ENCODE peak calls at places on chromosomes 4 and X, in six cellular contexts. One of them, this sample, is unnamed.
A peak's percentile ranks its signal among the peaks of the same experiment; 100 is the strongest.

GRCh38 chr4:74262522-74262921 is 45.7 kb upstream of the EPGN start:
- DNase-seq in suprapubic skin: no peak
- DNase-seq in fibroblast of pulmonary artery: peak; percentile 39
- DNase-seq in upper lobe of right lung: no peak
- DNase-seq in ascending aorta: no peak
- DNase-seq in GM12865: no peak
- DNase-seq in this sample: peak; percentile 26

GRCh38 chr4:56728512-56728911 is 47.4 kb upstream of the HOPX start:
- DNase-seq in suprapubic skin: peak; percentile 73
- DNase-seq in fibroblast of pulmonary artery: peak; percentile 97
- DNase-seq in upper lobe of right lung: peak; percentile 81
- DNase-seq in ascending aorta: no peak
- DNase-seq in GM12865: no peak
- DNase-seq in this sample: peak; percentile 98

GRCh38 chr4:7862561-7863200 is 77.0 kb downstream of the AFAP1 start:
- DNase-seq in suprapubic skin: no peak
- DNase-seq in fibroblast of pulmonary artery: no peak
- DNase-seq in upper lobe of right lung: no peak
- DNase-seq in ascending aorta: peak; percentile 43
- DNase-seq in GM12865: no peak
- DNase-seq in this sample: no peak

GRCh38 chrX:41085883-41086626 is 810 bp downstream of the USP9X start:
- DNase-seq in suprapubic skin: peak; percentile 84
- DNase-seq in fibroblast of pulmonary artery: peak; percentile 52
- DNase-seq in upper lobe of right lung: peak; percentile 73
- DNase-seq in ascending aorta: peak; percentile 81
- DNase-seq in GM12865: peak; percentile 63
- DNase-seq in this sample: peak; percentile 40

GRCh38 chr4:111773858-111774257 is 371.4 kb upstream of the FAM241A start:
- DNase-seq in suprapubic skin: no peak
- DNase-seq in fibroblast of pulmonary artery: no peak
- DNase-seq in upper lobe of right lung: no peak
- DNase-seq in ascending aorta: no peak
- DNase-seq in GM12865: no peak
- DNase-seq in this sample: no peak

GRCh38 chr4:4720671-4721070 is 138.8 kb upstream of the MSX1 start:
- DNase-seq in suprapubic skin: no peak
- DNase-seq in fibroblast of pulmonary artery: no peak
- DNase-seq in upper lobe of right lung: no peak
- DNase-seq in ascending aorta: no peak
- DNase-seq in GM12865: no peak
- DNase-seq in this sample: no peak

GRCh38 chr4:83701041-83701440 is 165.1 kb downstream of the GPAT3 start:
- DNase-seq in suprapubic skin: no peak
- DNase-seq in fibroblast of pulmonary artery: no peak
- DNase-seq in upper lobe of right lung: no peak
- DNase-seq in ascending aorta: no peak
- DNase-seq in GM12865: no peak
- DNase-seq in this sample: no peak

GRCh38 chr4:2891294-2891693 is 47.6 kb downstream of the ADD1 start:
- DNase-seq in suprapubic skin: no peak
- DNase-seq in fibroblast of pulmonary artery: peak; percentile 69
- DNase-seq in upper lobe of right lung: no peak
- DNase-seq in ascending aorta: no peak
- DNase-seq in GM12865: no peak
- DNase-seq in this sample: peak; percentile 71

GRCh38 chrX:68894513-68895338 is 65.9 kb downstream of the EFNB1 start:
- DNase-seq in suprapubic skin: no peak
- DNase-seq in fibroblast of pulmonary artery: peak; percentile 68
- DNase-seq in upper lobe of right lung: peak; percentile 76
- DNase-seq in ascending aorta: peak; percentile 84
- DNase-seq in GM12865: no peak
- DNase-seq in this sample: peak; percentile 70

GRCh38 chr4:118193421-118193820 is 159.1 kb downstream of the NDST3 start:
- DNase-seq in suprapubic skin: no peak
- DNase-seq in fibroblast of pulmonary artery: no peak
- DNase-seq in upper lobe of right lung: no peak
- DNase-seq in ascending aorta: no peak
- DNase-seq in GM12865: no peak
- DNase-seq in this sample: no peak

GRCh38 chr4:121653986-121654385 is 42.8 kb downstream of the ANXA5 start:
- DNase-seq in suprapubic skin: no peak
- DNase-seq in fibroblast of pulmonary artery: no peak
- DNase-seq in upper lobe of right lung: no peak
- DNase-seq in ascending aorta: no peak
- DNase-seq in GM12865: no peak
- DNase-seq in this sample: no peak

GRCh38 chr4:111330786-111331185 is 707.9 kb upstream of the PITX2 start:
- DNase-seq in suprapubic skin: no peak
- DNase-seq in fibroblast of pulmonary artery: no peak
- DNase-seq in upper lobe of right lung: no peak
- DNase-seq in ascending aorta: no peak
- DNase-seq in GM12865: no peak
- DNase-seq in this sample: no peak

GRCh38 chr4:22720091-22720490 is 27.4 kb downstream of the GBA3 start:
- DNase-seq in suprapubic skin: no peak
- DNase-seq in fibroblast of pulmonary artery: no peak
- DNase-seq in upper lobe of right lung: no peak
- DNase-seq in ascending aorta: no peak
- DNase-seq in GM12865: no peak
- DNase-seq in this sample: no peak

GRCh38 chr4:80092847-80093246 is 19.8 kb upstream of the ANTXR2 start:
- DNase-seq in suprapubic skin: no peak
- DNase-seq in fibroblast of pulmonary artery: no peak
- DNase-seq in upper lobe of right lung: no peak
- DNase-seq in ascending aorta: no peak
- DNase-seq in GM12865: no peak
- DNase-seq in this sample: no peak

GRCh38 chr4:185820119-185821028 is 8.4 kb upstream of the SORBS2 start:
- DNase-seq in suprapubic skin: no peak
- DNase-seq in fibroblast of pulmonary artery: no peak
- DNase-seq in upper lobe of right lung: no peak
- DNase-seq in ascending aorta: no peak
- DNase-seq in GM12865: no peak
- DNase-seq in this sample: no peak

GRCh38 chr4:89368855-89369254 is 61.3 kb upstream of the GPRIN3 start:
- DNase-seq in suprapubic skin: no peak
- DNase-seq in fibroblast of pulmonary artery: no peak
- DNase-seq in upper lobe of right lung: no peak
- DNase-seq in ascending aorta: no peak
- DNase-seq in GM12865: no peak
- DNase-seq in this sample: no peak

GRCh38 chr4:86544313-86544966 is 49.7 kb upstream of the PTPN13 start:
- DNase-seq in suprapubic skin: no peak
- DNase-seq in fibroblast of pulmonary artery: no peak
- DNase-seq in upper lobe of right lung: no peak
- DNase-seq in ascending aorta: no peak
- DNase-seq in GM12865: peak; percentile 87
- DNase-seq in this sample: no peak

GRCh38 chrX:134727363-134727762 is 69.1 kb upstream of the PLAC1 start:
- DNase-seq in suprapubic skin: no peak
- DNase-seq in fibroblast of pulmonary artery: no peak
- DNase-seq in upper lobe of right lung: no peak
- DNase-seq in ascending aorta: no peak
- DNase-seq in GM12865: no peak
- DNase-seq in this sample: peak; percentile 49

GRCh38 chr4:25938251-25939186 is 24.5 kb downstream of the SMIM20 start:
- DNase-seq in suprapubic skin: no peak
- DNase-seq in fibroblast of pulmonary artery: peak; percentile 53
- DNase-seq in upper lobe of right lung: no peak
- DNase-seq in ascending aorta: no peak
- DNase-seq in GM12865: peak; percentile 86
- DNase-seq in this sample: peak; percentile 55

GRCh38 chrX:19739683-19740082 is 147.7 kb downstream of the SH3KBP1 start:
- DNase-seq in suprapubic skin: peak; percentile 63
- DNase-seq in fibroblast of pulmonary artery: peak; percentile 74
- DNase-seq in upper lobe of right lung: peak; percentile 64
- DNase-seq in ascending aorta: peak; percentile 68
- DNase-seq in GM12865: peak; percentile 40
- DNase-seq in this sample: peak; percentile 81

GRCh38 chrX:3286196-3286920 is 60.1 kb downstream of the MXRA5 start:
- DNase-seq in suprapubic skin: no peak
- DNase-seq in fibroblast of pulmonary artery: peak; percentile 72
- DNase-seq in upper lobe of right lung: no peak
- DNase-seq in ascending aorta: no peak
- DNase-seq in GM12865: no peak
- DNase-seq in this sample: peak; percentile 64

GRCh38 chrX:3295731-3296130 is 50.7 kb downstream of the MXRA5 start:
- DNase-seq in suprapubic skin: no peak
- DNase-seq in fibroblast of pulmonary artery: no peak
- DNase-seq in upper lobe of right lung: no peak
- DNase-seq in ascending aorta: no peak
- DNase-seq in GM12865: no peak
- DNase-seq in this sample: peak; percentile 6

DNA sequence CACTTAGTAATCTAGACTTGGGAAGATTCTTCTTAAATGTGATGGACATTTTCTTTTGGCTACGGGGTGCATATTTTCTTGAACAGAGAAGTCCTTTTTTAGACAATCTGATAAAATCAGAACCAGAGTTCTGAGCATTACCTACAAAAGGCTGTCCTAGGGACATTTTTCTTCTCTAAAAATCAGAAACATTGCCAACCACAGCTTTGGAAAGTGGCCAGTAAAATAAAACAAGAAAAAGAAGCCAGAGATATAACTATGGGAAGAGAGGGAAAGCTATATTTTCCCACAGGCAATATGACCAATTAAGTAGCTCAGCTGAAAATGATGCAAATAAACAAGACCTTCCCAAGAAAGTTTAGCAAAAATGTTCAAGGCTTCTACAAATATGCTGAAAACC is 55.9 kb downstream of the MXRA5 start:
- DNase-seq in suprapubic skin: no peak
- DNase-seq in fibroblast of pulmonary artery: no peak
- DNase-seq in upper lobe of right lung: no peak
- DNase-seq in ascending aorta: no peak
- DNase-seq in GM12865: no peak
- DNase-seq in this sample: no peak
- TF ChIP-seq CTCF in suprapubic skin: no peak
- TF ChIP-seq CTCF in fibroblast of pulmonary artery: no peak
- TF ChIP-seq CTCF in upper lobe of right lung: no peak
- TF ChIP-seq CTCF in ascending aorta: no peak
- TF ChIP-seq CTCF in GM12865: no peak
- TF ChIP-seq CTCF in this sample: no peak

GRCh38 chr4:70315928-70316327 is 18.9 kb upstream of the CABS1 start:
- DNase-seq in suprapubic skin: no peak
- DNase-seq in fibroblast of pulmonary artery: no peak
- DNase-seq in upper lobe of right lung: no peak
- DNase-seq in ascending aorta: no peak
- DNase-seq in GM12865: peak; percentile 18
- DNase-seq in this sample: no peak
- TF ChIP-seq CTCF in suprapubic skin: no peak
- TF ChIP-seq CTCF in fibroblast of pulmonary artery: no peak
- TF ChIP-seq CTCF in upper lobe of right lung: no peak
- TF ChIP-seq CTCF in ascending aorta: no peak
- TF ChIP-seq CTCF in GM12865: peak; percentile 40
- TF ChIP-seq CTCF in this sample: no peak

GRCh38 chr4:169282429-169283113 is 11.8 kb upstream of the SH3RF1 start:
- DNase-seq in suprapubic skin: no peak
- DNase-seq in fibroblast of pulmonary artery: peak; percentile 26
- DNase-seq in upper lobe of right lung: no peak
- DNase-seq in ascending aorta: no peak
- DNase-seq in GM12865: no peak
- DNase-seq in this sample: peak; percentile 73

GRCh38 chr4:169283114-169283509 is 12.4 kb upstream of the SH3RF1 start:
- DNase-seq in suprapubic skin: no peak
- DNase-seq in fibroblast of pulmonary artery: peak; percentile 80
- DNase-seq in upper lobe of right lung: no peak
- DNase-seq in ascending aorta: no peak
- DNase-seq in GM12865: no peak
- DNase-seq in this sample: peak; percentile 86

DNA sequence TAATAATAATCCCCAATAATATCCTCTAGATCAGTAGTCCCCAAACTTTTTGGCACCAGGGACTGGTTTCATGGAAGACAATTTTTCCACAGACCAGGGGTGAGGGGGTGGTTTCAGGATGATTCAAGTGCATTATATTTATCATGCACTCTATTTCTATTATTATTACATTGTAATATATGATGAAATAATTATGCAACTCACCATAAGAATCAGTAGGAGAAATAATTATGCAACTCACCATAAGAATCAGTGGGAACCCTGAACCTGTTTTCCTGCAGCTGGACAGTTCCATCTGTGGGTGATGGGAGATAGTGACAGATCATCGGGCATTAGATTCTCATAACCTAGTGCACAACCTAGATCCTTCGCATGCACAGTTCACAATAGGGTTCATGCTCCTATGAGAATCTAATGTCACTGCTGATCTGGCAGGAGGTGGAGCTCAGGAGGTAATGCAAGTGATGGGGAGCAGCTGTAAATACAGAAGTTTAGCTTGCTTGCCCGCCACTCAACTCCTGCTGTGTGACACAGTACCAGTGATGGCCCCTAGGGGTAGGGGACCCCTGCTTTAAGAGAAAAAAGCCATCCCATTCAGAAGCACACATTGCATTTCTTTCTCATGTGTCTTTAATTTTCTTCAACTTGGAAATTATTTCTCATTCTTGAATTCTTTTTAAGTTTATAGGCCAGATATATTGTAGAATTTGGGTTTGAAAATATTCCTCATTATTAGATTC is 16.0 kb upstream of the SH3RF1 start:
- DNase-seq in suprapubic skin: no peak
- DNase-seq in fibroblast of pulmonary artery: peak; percentile 39
- DNase-seq in upper lobe of right lung: no peak
- DNase-seq in ascending aorta: no peak
- DNase-seq in GM12865: peak; percentile 33
- DNase-seq in this sample: no peak
- TF ChIP-seq CTCF in suprapubic skin: no peak
- TF ChIP-seq CTCF in fibroblast of pulmonary artery: no peak
- TF ChIP-seq CTCF in upper lobe of right lung: peak; percentile 17
- TF ChIP-seq CTCF in ascending aorta: no peak
- TF ChIP-seq CTCF in GM12865: peak; percentile 32
- TF ChIP-seq CTCF in this sample: peak; percentile 8

DNA sequence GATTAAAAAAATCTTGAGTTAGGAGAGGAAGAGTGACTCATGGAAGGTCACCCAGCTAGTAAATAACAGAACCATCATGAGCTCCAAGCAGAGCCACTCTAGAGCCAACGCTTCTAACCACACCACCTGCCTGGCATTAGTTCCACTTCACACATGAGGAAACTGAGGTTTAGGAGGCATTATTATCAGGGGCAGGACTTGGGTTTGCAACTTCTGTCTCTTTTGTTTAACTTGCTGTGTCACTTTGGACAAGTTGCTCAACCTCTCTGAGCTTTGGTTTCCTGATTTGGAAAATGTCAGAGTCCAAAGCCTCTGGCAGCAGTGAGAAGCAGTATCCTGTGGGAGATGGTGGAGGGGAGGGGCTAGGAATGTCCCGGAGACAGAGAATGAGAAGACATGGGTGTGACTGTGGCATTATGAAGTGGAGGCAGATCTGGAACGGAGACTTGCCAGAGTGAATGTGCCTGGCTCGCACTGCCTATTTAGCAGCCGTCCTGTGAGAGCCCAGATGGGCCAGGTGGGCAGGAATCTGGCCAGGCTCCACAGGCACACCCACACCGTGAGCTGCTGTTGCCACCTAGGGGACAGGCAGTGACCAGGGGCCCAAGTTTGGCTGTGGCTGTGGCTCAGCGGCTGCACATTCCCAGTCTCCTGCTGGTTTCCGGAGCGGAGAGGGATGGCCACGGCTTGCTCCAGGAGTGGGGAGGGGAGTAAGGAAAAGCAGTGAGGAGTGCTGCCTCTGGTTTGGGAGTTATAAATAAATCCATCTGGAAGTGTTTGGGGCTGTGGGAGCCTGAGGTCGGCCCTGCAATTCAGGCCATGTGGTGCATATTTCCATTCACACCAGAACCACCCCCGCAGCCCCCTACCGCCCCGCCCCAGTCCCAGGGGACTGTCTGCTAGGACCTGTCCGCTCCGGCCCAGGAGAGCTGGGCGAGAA is 93.4 kb downstream of the NHSL2 start:
- DNase-seq in suprapubic skin: no peak
- DNase-seq in fibroblast of pulmonary artery: peak; percentile 23
- DNase-seq in upper lobe of right lung: no peak
- DNase-seq in ascending aorta: peak; percentile 72
- DNase-seq in GM12865: no peak
- DNase-seq in this sample: peak; percentile 43
- TF ChIP-seq CTCF in suprapubic skin: peak; percentile 5
- TF ChIP-seq CTCF in fibroblast of pulmonary artery: no peak
- TF ChIP-seq CTCF in upper lobe of right lung: no peak
- TF ChIP-seq CTCF in ascending aorta: no peak
- TF ChIP-seq CTCF in GM12865: no peak
- TF ChIP-seq CTCF in this sample: no peak

This sample was measured in cardiac fibroblast.